ENCODE peak calls at places on chromosome 20, in five cellular contexts. One of them, this sample, is unnamed.

GRCh38 chr20:19453369-19453768 is 240.9 kb downstream of the SLC24A3 start:
- DNase-seq in PC-9: no peak
- DNase-seq in NCI-H1092: no peak
- DNase-seq in Peyer's patch: no peak
- DNase-seq in mucosa of descending colon: no peak
- DNase-seq in this sample: no peak

GRCh38 chr20:17327185-17327780 is 100.4 kb downstream of the PCSK2 start:
- DNase-seq in PC-9: no peak
- DNase-seq in NCI-H1092: no peak
- DNase-seq in mucosa of descending colon: no peak
- DNase-seq in Peyer's patch: no peak
- DNase-seq in this sample: no peak

GRCh38 chr20:7843613-7844012 is 96.6 kb downstream of the HAO1 start:
- DNase-seq in PC-9: no peak
- DNase-seq in NCI-H1092: no peak
- DNase-seq in mucosa of descending colon: no peak
- DNase-seq in Peyer's patch: no peak
- DNase-seq in this sample: no peak

GRCh38 chr20:17129089-17129488 is 97.8 kb upstream of the PCSK2 start:
- DNase-seq in NCI-H1092: no peak
- DNase-seq in PC-9: no peak
- DNase-seq in mucosa of descending colon: no peak
- DNase-seq in Peyer's patch: no peak
- DNase-seq in this sample: no peak

GRCh38 chr20:2470051-2470431 is 548 bp downstream of the SNRPB start:
- DNase-seq in mucosa of descending colon: no peak
- DNase-seq in Peyer's patch: no peak
- DNase-seq in PC-9: peak
- DNase-seq in NCI-H1092: peak
- DNase-seq in this sample: no peak

GRCh38 chr20:32125511-32125910 is 16.0 kb downstream of the TM9SF4 start:
- DNase-seq in Peyer's patch: no peak
- DNase-seq in NCI-H1092: no peak
- DNase-seq in mucosa of descending colon: no peak
- DNase-seq in PC-9: no peak
- DNase-seq in this sample: no peak

GRCh38 chr20:53940883-53941546 is 129.4 kb downstream of the BCAS1 start:
- DNase-seq in NCI-H1092: no peak
- DNase-seq in mucosa of descending colon: peak
- DNase-seq in PC-9: no peak
- DNase-seq in Peyer's patch: no peak
- DNase-seq in this sample: peak

GRCh38 chr20:54122189-54122588 is 51.6 kb downstream of the CYP24A1 start:
- DNase-seq in mucosa of descending colon: no peak
- DNase-seq in Peyer's patch: no peak
- DNase-seq in PC-9: peak
- DNase-seq in NCI-H1092: no peak
- DNase-seq in this sample: no peak

GRCh38 chr20:16351415-16351814 is 221.8 kb downstream of the KIF16B start:
- DNase-seq in Peyer's patch: no peak
- DNase-seq in mucosa of descending colon: no peak
- DNase-seq in NCI-H1092: no peak
- DNase-seq in PC-9: no peak
- DNase-seq in this sample: no peak

GRCh38 chr20:44215125-44215524 is 4.6 kb upstream of the OSER1 start:
- DNase-seq in Peyer's patch: peak
- DNase-seq in mucosa of descending colon: peak
- DNase-seq in NCI-H1092: peak
- DNase-seq in PC-9: no peak
- DNase-seq in this sample: no peak

GRCh38 chr20:53030061-53030460 is 57.9 kb downstream of the TSHZ2 start:
- DNase-seq in NCI-H1092: no peak
- DNase-seq in PC-9: no peak
- DNase-seq in mucosa of descending colon: no peak
- DNase-seq in Peyer's patch: no peak
- DNase-seq in this sample: no peak

GRCh38 chr20:33393609-33394008 is 7.7 kb downstream of the CDK5RAP1 start:
- DNase-seq in mucosa of descending colon: no peak
- DNase-seq in NCI-H1092: no peak
- DNase-seq in Peyer's patch: no peak
- DNase-seq in PC-9: no peak
- DNase-seq in this sample: no peak

GRCh38 chr20:41170386-41171105 is 33.2 kb downstream of the PLCG1 start:
- DNase-seq in Peyer's patch: peak
- DNase-seq in NCI-H1092: no peak
- DNase-seq in PC-9: no peak
- DNase-seq in mucosa of descending colon: no peak
- DNase-seq in this sample: no peak

GRCh38 chr20:62214067-62214466 is 6.0 kb downstream of the HRH3 start:
- DNase-seq in PC-9: no peak
- DNase-seq in mucosa of descending colon: no peak
- DNase-seq in Peyer's patch: no peak
- DNase-seq in NCI-H1092: no peak
- DNase-seq in this sample: no peak

GRCh38 chr20:37362821-37363220 is 16.9 kb downstream of the SRC start:
- DNase-seq in PC-9: no peak
- DNase-seq in Peyer's patch: peak
- DNase-seq in NCI-H1092: no peak
- DNase-seq in mucosa of descending colon: no peak
- DNase-seq in this sample: no peak